ENCODE peak calls at places on chromosome 3, in ten cellular contexts. B is lower leg skin, V is thoracic aorta, H is nephron progenitor cell, J is prostate gland, K is glutamatergic neuron, A is GM06990, Q is GM20000, L is BE2C, U is foreskin fibroblast. N is an unnamed sample.
A peak's percentile ranks its signal among the peaks of the same experiment; 100 is the strongest.

GRCh38 chr3:154971771-154972326 is 108.3 kb upstream of the MME start:
- DNase-seq in J (peak; percentile 27), B (no peak), Q (no peak), K (no peak), U (peak; percentile 81), H (no peak), A (no peak), L (no peak), V (no peak), N (peak; percentile 89)

GRCh38 chr3:63051920-63052319 is 176.7 kb upstream of the CADPS start:
- DNase-seq in J (no peak), V (no peak), U (peak; percentile 21), L (peak; percentile 58), H (peak; percentile 14), B (no peak), A (no peak), Q (no peak), K (peak; percentile 17), N (no peak)

GRCh38 chr3:4898454-4899313 is 80.6 kb upstream of the BHLHE40 start:
- DNase-seq in B (no peak), K (no peak), A (peak; percentile 63), Q (peak; percentile 70), L (no peak), H (no peak), V (no peak), U (no peak), J (no peak), N (no peak)

GRCh38 chr3:182909318-182910040 is 70.9 kb downstream of the DCUN1D1 start:
- DNase-seq in V (no peak), Q (peak; percentile 22), H (no peak), L (no peak), U (no peak), A (no peak), K (no peak), J (no peak), B (no peak), N (no peak)

GRCh38 chr3:162719684-162720341 is 1223.2 kb downstream of the OTOL1 start:
- DNase-seq in H (no peak), U (peak; percentile 80), B (no peak), V (no peak), L (no peak), Q (no peak), A (no peak), K (no peak), J (no peak), N (peak; percentile 60)

GRCh38 chr3:183360971-183361624 is 67.3 kb downstream of the MCF2L2 start:
- DNase-seq in V (no peak), U (no peak), B (no peak), L (no peak), K (no peak), A (no peak), J (no peak), Q (no peak), H (no peak), N (no peak)

GRCh38 chr3:129248286-129248979 is 973 bp upstream of the COPG1 start:
- DNase-seq in V (no peak), L (no peak), U (no peak), Q (no peak), J (no peak), H (no peak), K (no peak), A (no peak), B (no peak), N (no peak)

GRCh38 chr3:149599236-149599635 is 58.6 kb downstream of the WWTR1 start:
- DNase-seq in L (no peak), H (no peak), Q (no peak), B (no peak), K (no peak), J (no peak), A (no peak), V (peak; percentile 41), U (no peak), N (no peak)

DNA sequence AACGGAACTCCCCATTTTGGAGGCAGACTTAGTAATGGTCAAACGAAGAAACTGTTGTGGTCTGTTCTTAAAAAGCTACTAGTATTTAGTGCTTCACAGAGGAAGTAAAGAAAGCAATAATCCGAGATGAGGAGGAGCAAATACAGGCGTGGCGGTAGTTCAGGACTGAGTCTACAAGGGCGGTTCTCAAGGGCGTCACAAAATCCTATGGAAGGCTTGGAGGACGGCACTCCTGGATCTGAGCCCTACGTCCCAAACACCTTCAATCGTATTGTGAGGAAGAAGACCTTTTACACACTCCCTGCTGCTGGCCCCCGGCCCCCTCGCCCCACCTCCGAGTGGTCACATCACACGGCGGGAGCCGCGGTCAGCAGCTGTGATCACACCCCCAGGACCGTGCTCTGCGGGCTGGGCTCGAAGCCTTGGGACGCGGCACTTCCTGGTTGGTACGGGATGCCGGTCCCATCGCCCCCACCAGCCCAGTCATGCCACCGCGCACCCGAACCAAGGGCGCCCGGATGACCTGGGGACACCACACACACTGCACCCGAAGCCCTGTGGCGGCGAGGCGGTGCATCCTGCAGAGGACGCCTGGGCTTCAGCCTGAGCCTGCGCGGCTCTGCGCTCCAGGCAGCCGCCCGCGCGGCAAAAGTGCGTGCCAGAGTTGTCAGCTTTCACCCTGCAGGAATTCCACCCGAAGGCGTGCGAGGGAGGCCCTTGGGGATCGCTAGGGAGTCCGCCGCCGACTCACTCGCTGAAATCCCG is 588 bp downstream of the PLD1 start:
- DNase-seq in Q (peak; percentile 64), U (peak; percentile 95), H (peak; percentile 71), A (peak; percentile 57), L (peak; percentile 58), B (peak; percentile 75), J (no peak), V (peak; percentile 60), K (peak; percentile 64), N (peak; percentile 80)
- TF ChIP-seq CTCF in Q (no peak), U (no peak), H (no peak), A (peak; percentile 6), L (no peak), B (no peak), J (no peak), V (no peak), K (no peak), N (peak; percentile 28)

DNA sequence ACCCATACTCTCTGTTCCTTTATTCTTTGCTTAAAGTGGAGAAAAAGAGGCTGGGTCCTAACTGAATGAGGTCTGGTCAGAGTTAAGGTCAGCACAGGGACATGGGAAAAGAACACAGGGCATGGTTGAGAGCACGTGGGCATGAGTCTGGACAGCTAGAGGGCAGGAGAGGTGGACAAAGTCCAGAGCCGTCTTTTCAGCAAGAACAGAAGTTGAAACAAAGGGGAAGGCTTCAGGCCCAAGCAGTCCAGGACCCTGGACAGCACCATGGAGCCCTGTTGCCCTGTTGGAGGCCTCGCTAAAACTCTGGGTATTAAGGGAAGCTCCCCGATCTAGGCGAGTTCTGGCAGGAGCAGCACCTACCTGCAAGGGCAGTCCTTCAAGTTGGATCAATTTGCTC is 50.7 kb downstream of the XYLB start:
- DNase-seq in A (no peak), V (no peak), J (no peak), L (no peak), Q (peak; percentile 44), K (no peak), B (no peak), U (peak; percentile 35), H (peak; percentile 81), N (no peak)
- TF ChIP-seq CTCF in A (no peak), V (no peak), J (no peak), L (no peak), Q (no peak), K (no peak), B (no peak), U (no peak), H (no peak), N (no peak)

GRCh38 chr3:176767385-176767784 is 429.9 kb downstream of the TBL1XR1 start:
- DNase-seq in V (no peak), J (peak; percentile 4), K (no peak), Q (no peak), H (no peak), B (peak; percentile 22), A (no peak), U (no peak), L (no peak), N (peak; percentile 73)
- TF ChIP-seq CTCF in V (no peak), J (no peak), K (no peak), Q (no peak), H (no peak), B (no peak), A (no peak), U (no peak), L (no peak), N (no peak)

GRCh38 chr3:178434206-178434805 is 101.9 kb upstream of the KCNMB2 start:
- DNase-seq in K (no peak), B (no peak), A (no peak), J (no peak), L (no peak), Q (no peak), U (no peak), H (no peak), V (no peak), N (no peak)
- TF ChIP-seq CTCF in K (no peak), B (no peak), A (peak; percentile 28), J (no peak), L (peak; percentile 32), Q (peak; percentile 31), U (peak; percentile 27), H (no peak), V (no peak), N (peak; percentile 27)

GRCh38 chr3:11273945-11274344 is 1.7 kb downstream of the ATG7 start:
- DNase-seq in B (peak; percentile 33), J (no peak), V (no peak), A (no peak), Q (no peak), H (no peak), L (no peak), U (no peak), K (no peak), N (no peak)

GRCh38 chr3:11274743-11275142 is 2.5 kb downstream of the ATG7 start:
- DNase-seq in H (no peak), Q (no peak), J (no peak), U (no peak), B (no peak), A (no peak), L (no peak), K (no peak), V (no peak), N (no peak)

GRCh38 chr3:11272913-11273574 is 847 bp downstream of the ATG7 start:
- DNase-seq in J (no peak), U (no peak), V (no peak), B (no peak), K (no peak), H (no peak), Q (no peak), L (no peak), A (no peak), N (no peak)

GRCh38 chr3:11269007-11269406 is 3.2 kb upstream of the ATG7 start:
- DNase-seq in V (no peak), H (no peak), L (no peak), A (no peak), J (no peak), Q (no peak), B (no peak), K (no peak), U (no peak), N (no peak)

GRCh38 chr3:11271986-11272904 is at the start of gene ATG7:
- DNase-seq in H (peak; percentile 98), A (peak; percentile 95), Q (peak; percentile 95), J (peak; percentile 92), V (peak; percentile 93), U (peak; percentile 97), K (peak; percentile 98), B (peak; percentile 95), L (peak; percentile 91), N (peak; percentile 78)
- TF ChIP-seq CTCF in H (no peak), A (no peak), Q (no peak), J (no peak), V (no peak), U (no peak), K (no peak), B (no peak), L (no peak), N (no peak)

N was measured in BJ.